ENCODE peak calls at places on chromosomes 16 and 17, in six cellular contexts. O is CD4-positive, CD25-positive, alpha-beta regulatory T cell; N is COR-L47; V is naive thymus-derived CD4-positive, alpha-beta T cell; W is posterior cingulate gyrus; Q is aorta. T is an unnamed sample.

GRCh38 chr17:48052956-48053757 is 5.0 kb downstream of the NFE2L1 start:
- DNase-seq in O (no peak), N (peak), V (no peak), Q (peak), W (peak), T (peak)

GRCh38 chr17:9259419-9259818 is 238.1 kb downstream of the NTN1 start:
- DNase-seq in N (no peak), Q (no peak), W (no peak), V (no peak), O (no peak), T (peak)

GRCh38 chr16:85659805-85660511 is 28.8 kb downstream of the GINS2 start:
- DNase-seq in V (peak), N (peak), Q (peak), W (peak), O (peak), T (no peak)

GRCh38 chr16:56518435-56518834 is 1.4 kb downstream of the BBS2 start:
- DNase-seq in O (no peak), Q (no peak), N (no peak), V (no peak), W (no peak), T (no peak)

GRCh38 chr16:19994771-19995170 is 78.9 kb downstream of the GPR139 start:
- DNase-seq in O (no peak), N (no peak), V (no peak), W (no peak), Q (no peak), T (no peak)

GRCh38 chr17:48989100-48989499 is 8.1 kb upstream of the IGF2BP1 start:
- DNase-seq in V (no peak), Q (no peak), W (no peak), O (no peak), N (no peak), T (no peak)

GRCh38 chr17:44934745-44935105 is 12.8 kb downstream of the KIF18B start:
- DNase-seq in Q (peak), V (no peak), W (no peak), N (no peak), O (no peak), T (no peak)

GRCh38 chr17:71633391-71633849 is 487.4 kb upstream of the SOX9 start:
- DNase-seq in V (no peak), Q (no peak), N (no peak), O (no peak), W (no peak), T (no peak)

GRCh38 chr17:66654341-66654740 is 180.6 kb upstream of the CACNG5 start:
- DNase-seq in N (no peak), O (no peak), Q (no peak), V (no peak), W (peak), T (no peak)

GRCh38 chr17:79192503-79193500 is 118.2 kb downstream of the ENGASE start:
- DNase-seq in Q (no peak), W (no peak), O (peak), V (peak), N (no peak), T (no peak)

GRCh38 chr17:2928294-2928890 is 132.2 kb downstream of the RAP1GAP2 start:
- DNase-seq in N (no peak), O (no peak), V (no peak), W (no peak), Q (no peak), T (no peak)

GRCh38 chr17:31609331-31609730 is 217.9 kb downstream of the RAB11FIP4 start:
- DNase-seq in N (no peak), Q (no peak), W (no peak), V (no peak), O (no peak), T (no peak)

GRCh38 chr16:3727806-3728381 is 10.6 kb upstream of the TRAP1 start:
- DNase-seq in N (no peak), O (no peak), W (no peak), Q (no peak), V (no peak), T (no peak)

GRCh38 chr17:75090871-75091854 is 3.4 kb downstream of the SLC16A5 start:
- DNase-seq in N (no peak), Q (no peak), V (no peak), O (no peak), W (no peak), T (no peak)

GRCh38 chr17:55793272-55793671 is 42.4 kb downstream of the PCTP start:
- DNase-seq in V (no peak), W (no peak), O (no peak), N (no peak), Q (no peak), T (no peak)

GRCh38 chr16:70453891-70454220 is 539 bp upstream of the FCSK start:
- DNase-seq in Q (no peak), W (no peak), O (no peak), N (no peak), V (no peak), T (no peak)

GRCh38 chr17:77445908-77446535 is 305.3 kb downstream of the SEC14L1 start:
- DNase-seq in N (no peak), Q (peak), O (peak), V (peak), W (no peak), T (no peak)

GRCh38 chr17:58358408-58359172 is 6.6 kb upstream of the SUPT4H1 start:
- DNase-seq in V (no peak), W (no peak), O (no peak), Q (no peak), N (no peak), T (no peak)

GRCh38 chr17:45147102-45147580 is 1.1 kb upstream of the HEXIM1 start:
- DNase-seq in N (peak), W (peak), Q (peak), O (peak), V (no peak), T (no peak)

GRCh38 chr16:88569614-88569984 is 604 bp upstream of the ZC3H18 start:
- DNase-seq in N (no peak), V (no peak), O (peak), W (no peak), Q (peak), T (peak)

GRCh38 chr17:7177954-7178477 is 1.2 kb downstream of the ASGR1 start:
- DNase-seq in V (peak), O (no peak), N (no peak), Q (no peak), W (no peak), T (peak)

GRCh38 chr16:9258423-9259051 is 167.1 kb downstream of the HAPSTR1 start:
- DNase-seq in V (no peak), Q (no peak), W (peak), N (peak), O (peak), T (no peak)

GRCh38 chr16:66853261-66854139 is 9.3 kb downstream of the CA7 start:
- DNase-seq in O (no peak), W (no peak), N (no peak), Q (peak), V (no peak), T (peak)

GRCh38 chr16:68005786-68006286 is 6.6 kb upstream of the DPEP2 start:
- DNase-seq in O (peak), W (no peak), N (no peak), Q (peak), V (no peak), T (peak)

GRCh38 chr17:12545877-12546513 is 119.7 kb upstream of the MYOCD start:
- DNase-seq in V (no peak), N (no peak), O (peak), Q (no peak), W (no peak), T (no peak)

GRCh38 chr16:81630632-81631026 is 148.5 kb upstream of the PLCG2 start:
- DNase-seq in O (no peak), W (no peak), Q (no peak), N (peak), V (no peak), T (no peak)

GRCh38 chr16:50861926-50862325 is 120.0 kb downstream of the CYLD start:
- DNase-seq in O (no peak), N (no peak), W (no peak), V (no peak), Q (no peak), T (no peak)

GRCh38 chr17:48576479-48577309 is 1.5 kb downstream of the HOXB4 start:
- DNase-seq in W (no peak), O (no peak), Q (peak), V (no peak), N (no peak), T (peak)

T was measured in posterior vena cava.